ENCODE peak calls at places on chromosomes 11 and 22, in eight cellular contexts. V is RWPE1; T is body of pancreas; U is natural killer cell treated with Interleukin-12 subunit alpha and Interleukin-12 subunit beta and Interleukin-15 and Interleukin-18, amount 100 ng/mL, for 72 hours; A is stimulated activated CD4-positive, alpha-beta T cell treated with anti-CD3 and anti-CD28 coated beads, Interleukin-2, amount 100 ng/mL, for 48 hours; P is left ventricle myocardium inferior; Q is renal cortical epithelial cell; J is astrocyte of the spinal cord. R is an unnamed sample.

GRCh38 chr11:111363985-111364384 is 15.1 kb downstream of the POU2AF1 start:
- DNase-seq in V (no peak), T (no peak), U (no peak), A (no peak), P (no peak), Q (no peak), J (no peak), R (no peak)

GRCh38 chr22:44181033-44181911 is 547 bp downstream of the PARVG start:
- DNase-seq in V (no peak), T (no peak), U (peak), A (peak), P (peak), Q (no peak), J (no peak), R (no peak)

GRCh38 chr11:12248330-12248729 is 129.0 kb upstream of the PARVA start:
- DNase-seq in V (no peak), T (peak), U (no peak), A (no peak), P (peak), Q (peak), J (peak), R (no peak)

GRCh38 chr11:11976476-11977187 is 31.8 kb downstream of the DKK3 start:
- DNase-seq in V (no peak), T (no peak), U (peak), A (no peak), P (no peak), Q (no peak), J (peak), R (no peak)

GRCh38 chr11:32847511-32847910 is 17.8 kb downstream of the PRRG4 start:
- DNase-seq in V (no peak), T (no peak), U (no peak), A (no peak), P (no peak), Q (no peak), J (no peak), R (no peak)

GRCh38 chr11:127875076-127875475 is 712.3 kb downstream of the ETS1 start:
- DNase-seq in V (no peak), T (no peak), U (no peak), A (no peak), P (no peak), Q (no peak), J (no peak), R (no peak)

GRCh38 chr11:124207102-124207792 is 24.1 kb downstream of the OR10D3 start:
- DNase-seq in V (no peak), T (no peak), U (no peak), A (no peak), P (no peak), Q (no peak), J (no peak), R (no peak)

GRCh38 chr11:95067042-95067827 is 516 bp downstream of the SRSF8 start:
- DNase-seq in V (peak), T (peak), U (peak), A (peak), P (peak), Q (peak), J (peak), R (peak)

GRCh38 chr11:33932721-33933120 is 40.8 kb upstream of the LMO2 start:
- DNase-seq in V (no peak), T (no peak), U (no peak), A (no peak), P (no peak), Q (no peak), J (no peak), R (no peak)

GRCh38 chr22:49763696-49764095 is 64.0 kb downstream of the BRD1 start:
- DNase-seq in V (no peak), T (no peak), U (no peak), A (no peak), P (no peak), Q (no peak), J (no peak), R (no peak)

GRCh38 chr11:126233391-126233790 is 21.8 kb downstream of the FAM118B start:
- DNase-seq in V (no peak), T (no peak), U (no peak), A (no peak), P (no peak), Q (no peak), J (no peak), R (no peak)

GRCh38 chr11:70538641-70539359 is 140.5 kb downstream of the CTTN start:
- DNase-seq in V (no peak), T (no peak), U (peak), A (no peak), P (no peak), Q (no peak), J (no peak), R (no peak)

GRCh38 chr22:27114186-27114585 is 456.8 kb downstream of the MIAT start:
- DNase-seq in V (no peak), T (no peak), U (no peak), A (no peak), P (no peak), Q (no peak), J (no peak), R (no peak)

GRCh38 chr11:17720796-17721171 is 1.4 kb downstream of the MYOD1 start:
- DNase-seq in V (no peak), T (no peak), U (no peak), A (no peak), P (no peak), Q (no peak), J (no peak), R (no peak)

GRCh38 chr11:105229758-105230157 is 90.2 kb upstream of the CARD18 start:
- DNase-seq in V (no peak), T (no peak), U (no peak), A (no peak), P (no peak), Q (no peak), J (no peak), R (no peak)

GRCh38 chr22:42397332-42398246 is 34.6 kb downstream of the NFAM1 start:
- DNase-seq in V (no peak), T (no peak), U (no peak), A (no peak), P (peak), Q (peak), J (no peak), R (no peak)

GRCh38 chr11:1928891-1929541 is 9.5 kb downstream of the TNNT3 start:
- DNase-seq in V (no peak), T (no peak), U (no peak), A (no peak), P (no peak), Q (no peak), J (no peak), R (no peak)

GRCh38 chr11:15988693-15989231 is 367.6 kb downstream of the SOX6 start:
- DNase-seq in V (no peak), T (no peak), U (no peak), A (no peak), P (no peak), Q (no peak), J (no peak), R (no peak)

GRCh38 chr11:61037694-61038093 is 64.6 kb upstream of the CD5 start:
- DNase-seq in V (no peak), T (no peak), U (no peak), A (no peak), P (peak), Q (no peak), J (peak), R (peak)

GRCh38 chr11:128310676-128311445 is 276.5 kb downstream of the ETS1 start:
- DNase-seq in V (no peak), T (no peak), U (no peak), A (no peak), P (no peak), Q (no peak), J (no peak), R (no peak)

GRCh38 chr22:29907753-29908515 is 25.0 kb downstream of the MTMR3 start:
- DNase-seq in V (peak), T (peak), U (no peak), A (peak), P (peak), Q (peak), J (peak), R (peak)

GRCh38 chr11:118886681-118887111 is 3.0 kb downstream of the CXCR5 start:
- DNase-seq in V (no peak), T (no peak), U (peak), A (no peak), P (no peak), Q (no peak), J (no peak), R (no peak)

GRCh38 chr11:11135820-11136476 is 217.1 kb downstream of the CSNK2A3 start:
- DNase-seq in V (peak), T (no peak), U (no peak), A (no peak), P (no peak), Q (peak), J (no peak), R (no peak)

GRCh38 chr11:76788661-76789442 is 5.7 kb downstream of the TSKU start:
- DNase-seq in V (peak), T (peak), U (peak), A (no peak), P (no peak), Q (peak), J (no peak), R (no peak)

GRCh38 chr11:108545909-108546501 is 47.6 kb downstream of the EXPH5 start:
- DNase-seq in V (no peak), T (no peak), U (no peak), A (no peak), P (no peak), Q (no peak), J (no peak), R (no peak)

GRCh38 chr11:118893662-118894061 is 10.0 kb downstream of the CXCR5 start:
- DNase-seq in V (no peak), T (no peak), U (no peak), A (no peak), P (no peak), Q (no peak), J (no peak), R (no peak)

GRCh38 chr11:122709042-122709760 is 53.7 kb downstream of the UBASH3B start:
- DNase-seq in V (no peak), T (no peak), U (no peak), A (no peak), P (no peak), Q (peak), J (peak), R (no peak)

GRCh38 chr11:115693002-115693401 is 188.8 kb upstream of the CADM1 start:
- DNase-seq in V (no peak), T (no peak), U (no peak), A (no peak), P (no peak), Q (no peak), J (no peak), R (no peak)

GRCh38 chr22:22697377-22698120 is 53.1 kb downstream of the GGTLC2 start:
- DNase-seq in V (no peak), T (no peak), U (no peak), A (no peak), P (no peak), Q (no peak), J (no peak), R (no peak)

GRCh38 chr11:62245271-62245753 is 3.3 kb downstream of the SCGB1D2 start:
- DNase-seq in V (peak), T (no peak), U (no peak), A (no peak), P (no peak), Q (peak), J (peak), R (no peak)

GRCh38 chr22:29306830-29307657 is 594 bp downstream of the GAS2L1 start:
- DNase-seq in V (peak), T (peak), U (no peak), A (no peak), P (peak), Q (no peak), J (peak), R (peak)

GRCh38 chr11:35550374-35551036 is 25.1 kb upstream of the PAMR1 start:
- DNase-seq in V (no peak), T (no peak), U (no peak), A (no peak), P (no peak), Q (no peak), J (no peak), R (no peak)

GRCh38 chr11:119161871-119162270 is 6.7 kb upstream of the NLRX1 start:
- DNase-seq in V (no peak), T (no peak), U (no peak), A (no peak), P (no peak), Q (no peak), J (no peak), R (no peak)

GRCh38 chr11:97738751-97739150 is 1282.0 kb upstream of the CNTN5 start:
- DNase-seq in V (no peak), T (no peak), U (no peak), A (no peak), P (no peak), Q (no peak), J (peak), R (no peak)

GRCh38 chr11:116984589-116984988 is 113.6 kb downstream of the SIK3 start:
- DNase-seq in V (peak), T (no peak), U (no peak), A (no peak), P (no peak), Q (peak), J (peak), R (no peak)